ENCODE peak calls at places on chromosomes 4 and X, in four cellular contexts. R is keratinocyte, G is GM04503, I is HFF-Myc. B is an unnamed sample.

GRCh38 chr4:134634301-134634700 is 432.7 kb upstream of the PABPC4L start:
- DNase-seq in R (no peak), G (no peak), I (no peak), B (no peak)

GRCh38 chr4:1981251-1982055 is 27.3 kb downstream of the NELFA start:
- DNase-seq in R (no peak), G (no peak), I (no peak), B (no peak)

GRCh38 chrX:7485041-7485440 is 337.1 kb upstream of the PUDP start:
- DNase-seq in R (no peak), G (no peak), I (no peak), B (no peak)

GRCh38 chrX:29662759-29663503 is 552.4 kb upstream of the MAGEB2 start:
- DNase-seq in R (peak), G (peak), I (peak), B (peak)

GRCh38 chr4:129232627-129233337 is 136.8 kb downstream of the C4orf33 start:
- DNase-seq in R (no peak), G (no peak), I (no peak), B (no peak)

GRCh38 chrX:19776753-19777152 is 110.6 kb downstream of the SH3KBP1 start:
- DNase-seq in R (no peak), G (no peak), I (no peak), B (no peak)

GRCh38 chr4:176593943-176594342 is 198.8 kb downstream of the VEGFC start:
- DNase-seq in R (no peak), G (no peak), I (no peak), B (peak)

GRCh38 chr4:160423879-160424451 is 1321.1 kb downstream of the RAPGEF2 start:
- DNase-seq in R (no peak), G (no peak), I (no peak), B (peak)

GRCh38 chr4:172666711-172667368 is 501.8 kb upstream of the GALNT7 start:
- DNase-seq in R (no peak), G (no peak), I (no peak), B (no peak)

GRCh38 chr4:5142726-5143125 is 91.4 kb downstream of the STK32B start:
- DNase-seq in R (no peak), G (no peak), I (peak), B (no peak)

B was measured in epithelial cell of prostate.